ENCODE peak calls at places on chromosomes 12 and 14, in ten cellular contexts. M, T, Z, D, C, N, Q, J, F and O are unnamed samples. For H3K9me3, the result is how much of the 10 kb centered on the place peaks cover.

GRCh38 chr14:102034301-102034700 is 52.5 kb downstream of the HSP90AA1 start:
- DNase-seq in M (no peak), T (no peak), Z (no peak), D (no peak), C (no peak), N (no peak), Q (no peak), J (no peak), F (no peak), O (no peak)

GRCh38 chr14:59529189-59529588 is 44.9 kb downstream of the JKAMP start:
- DNase-seq in M (no peak), T (no peak), Z (no peak), D (no peak), C (no peak), N (no peak), Q (no peak), J (no peak), F (no peak), O (no peak)

GRCh38 chr12:27615331-27615891 is 80.8 kb upstream of the REP15 start:
- DNase-seq in M (no peak), T (no peak), Z (no peak), D (no peak), C (no peak), N (no peak), Q (no peak), J (no peak), F (no peak), O (no peak)

GRCh38 chr12:24582954-24583601 is 365.8 kb downstream of the BCAT1 start:
- DNase-seq in M (no peak), T (no peak), Z (no peak), D (no peak), C (no peak), N (no peak), Q (no peak), J (no peak), F (no peak), O (no peak)

GRCh38 chr14:100149789-100150611 is 9.4 kb downstream of the DEGS2 start:
- DNase-seq in M (no peak), T (no peak), Z (no peak), D (peak), C (no peak), N (no peak), Q (peak), J (no peak), F (peak), O (no peak)

GRCh38 chr12:45234134-45234865 is 18.4 kb downstream of the ANO6 start:
- DNase-seq in M (no peak), T (peak), Z (peak), D (no peak), C (peak), N (peak), Q (peak), J (peak), F (peak), O (no peak)

GRCh38 chr12:1611775-1612174 is 17.3 kb upstream of the WNT5B start:
- DNase-seq in M (no peak), T (no peak), Z (no peak), D (no peak), C (no peak), N (no peak), Q (no peak), J (peak), F (no peak), O (no peak)

GRCh38 chr14:102523200-102524025 is 13.8 kb upstream of the ANKRD9 start:
- DNase-seq in M (no peak), T (no peak), Z (no peak), D (no peak), C (no peak), N (no peak), Q (no peak), J (no peak), F (no peak), O (no peak)

GRCh38 chr12:85633491-85633890 is 202.7 kb downstream of the RASSF9 start:
- DNase-seq in M (no peak), T (no peak), Z (no peak), D (no peak), C (no peak), N (no peak), Q (no peak), J (no peak), F (no peak), O (no peak)

GRCh38 chr12:308511-308910 is 45.9 kb upstream of the SLC6A13 start:
- DNase-seq in M (no peak), T (no peak), Z (no peak), D (no peak), C (no peak), N (no peak), Q (no peak), J (no peak), F (no peak), O (no peak)

GRCh38 chr12:104630230-104630670 is 173.5 kb downstream of the CHST11 start:
- DNase-seq in M (no peak), T (no peak), Z (no peak), D (no peak), C (no peak), N (no peak), Q (no peak), J (no peak), F (no peak), O (no peak)

GRCh38 chr12:103172447-103173112 is 215.1 kb downstream of the ASCL1 start:
- DNase-seq in M (no peak), T (no peak), Z (no peak), D (no peak), C (no peak), N (no peak), Q (no peak), J (no peak), F (no peak), O (no peak)

GRCh38 chr14:32256606-32257005 is 53.5 kb upstream of the RNU6-8 start:
- DNase-seq in M (no peak), T (no peak), Z (no peak), D (no peak), C (no peak), N (no peak), Q (no peak), J (no peak), F (no peak), O (no peak)

GRCh38 chr14:99093532-99094517 is 178.2 kb downstream of the BCL11B start:
- DNase-seq in M (no peak), T (no peak), Z (no peak), D (no peak), C (no peak), N (no peak), Q (no peak), J (no peak), F (no peak), O (no peak)

GRCh38 chr12:58877243-58877743 is 43.0 kb downstream of the LRIG3 start:
- DNase-seq in M (no peak), T (no peak), Z (no peak), D (peak), C (no peak), N (no peak), Q (no peak), J (peak), F (peak), O (no peak)

GRCh38 chr12:52241205-52241842 is 8.3 kb downstream of the KRT7 start:
- DNase-seq in M (no peak), T (no peak), Z (no peak), D (no peak), C (no peak), N (no peak), Q (peak), J (no peak), F (no peak), O (peak)

GRCh38 chr14:105486333-105486973 is at the start of gene CRIP1:
- DNase-seq in M (no peak), T (no peak), Z (no peak), D (peak), C (no peak), N (no peak), Q (no peak), J (no peak), F (no peak), O (no peak)

GRCh38 chr12:69189378-69189978 is 49.9 kb upstream of the CPSF6 start:
- DNase-seq in M (peak), T (no peak), Z (no peak), D (no peak), C (no peak), N (no peak), Q (no peak), J (no peak), F (no peak), O (no peak)

GRCh38 chr12:126454581-126454980 is 1389.3 kb downstream of the AACS start:
- DNase-seq in M (no peak), T (no peak), Z (no peak), D (no peak), C (no peak), N (no peak), Q (no peak), J (no peak), F (peak), O (no peak)

GRCh38 chr14:57066887-57067513 is 201.7 kb downstream of the EXOC5 start:
- DNase-seq in M (peak), T (peak), Z (no peak), D (peak), C (peak), N (peak), Q (peak), J (peak), F (peak), O (no peak)

GRCh38 chr12:4679711-4680110 is 30.8 kb downstream of the NDUFA9 start:
- DNase-seq in M (no peak), T (no peak), Z (no peak), D (no peak), C (no peak), N (no peak), Q (no peak), J (no peak), F (no peak), O (no peak)

GRCh38 chr14:49770212-49770817 is 2.4 kb downstream of the KLHDC2 start:
- DNase-seq in M (no peak), T (no peak), Z (no peak), D (peak), C (no peak), N (no peak), Q (no peak), J (no peak), F (peak), O (no peak)

GRCh38 chr12:96392397-96392796 is 7.8 kb downstream of the CDK17 start:
- DNase-seq in M (no peak), T (no peak), Z (no peak), D (no peak), C (no peak), N (no peak), Q (no peak), J (no peak), F (no peak), O (no peak)

GRCh38 chr14:75972729-75973480 is 8.9 kb downstream of the TGFB3 start:
- DNase-seq in M (no peak), T (no peak), Z (no peak), D (no peak), C (no peak), N (no peak), Q (peak), J (no peak), F (no peak), O (no peak)

GRCh38 chr12:80625901-80626300 is 81.5 kb upstream of the MYF6 start:
- DNase-seq in M (no peak), T (no peak), Z (no peak), D (no peak), C (no peak), N (no peak), Q (no peak), J (no peak), F (no peak), O (no peak)

GRCh38 chr12:92717202-92717601 is 14.4 kb downstream of the PLEKHG7 start:
- DNase-seq in M (peak), T (no peak), Z (no peak), D (no peak), C (no peak), N (peak), Q (peak), J (peak), F (no peak), O (no peak)

GRCh38 chr12:71447691-71448660 is 8.4 kb downstream of the LGR5 start:
- DNase-seq in M (no peak), T (no peak), Z (no peak), D (no peak), C (no peak), N (no peak), Q (no peak), J (no peak), F (no peak), O (no peak)

GRCh38 chr12:58321414-58321813 is 380.0 kb downstream of the ATP23 start:
- DNase-seq in M (no peak), T (no peak), Z (no peak), D (no peak), C (no peak), N (no peak), Q (no peak), J (no peak), F (no peak), O (no peak)

GRCh38 chr14:26281280-26281998 is 316.4 kb downstream of the NOVA1 start:
- DNase-seq in M (no peak), T (no peak), Z (no peak), D (no peak), C (no peak), N (no peak), Q (no peak), J (peak), F (no peak), O (no peak)

GRCh38 chr12:79934309-79935020 is 432 bp downstream of the PPP1R12A start:
- DNase-seq in M (peak), T (no peak), Z (no peak), D (no peak), C (peak), N (peak), Q (peak), J (no peak), F (no peak), O (peak)

GRCh38 chr12:30219047-30219446 is 435.3 kb upstream of the TMTC1 start:
- DNase-seq in M (no peak), T (no peak), Z (no peak), D (no peak), C (no peak), N (no peak), Q (no peak), J (peak), F (no peak), O (no peak)

GRCh38 chr12:10388611-10389010 is 1.2 kb downstream of the KLRK1 start:
- DNase-seq in M (no peak), T (no peak), Z (no peak), D (no peak), C (no peak), N (no peak), Q (no peak), J (no peak), F (no peak), O (no peak)

GRCh38 chr14:46717211-46717610 is 65.6 kb upstream of the RPL10L start:
- DNase-seq in M (no peak), T (no peak), Z (no peak), D (no peak), C (no peak), N (no peak), Q (no peak), J (no peak), F (no peak), O (no peak)

GRCh38 chr12:76569685-76570604 is 10.4 kb upstream of the OSBPL8 start:
- DNase-seq in M (no peak), T (no peak), Z (no peak), D (no peak), C (no peak), N (no peak), Q (no peak), J (no peak), F (no peak), O (no peak)

GRCh38 chr14:104299993-104300761 is 161.8 kb downstream of the KIF26A start:
- DNase-seq in M (no peak), T (peak), Z (peak), D (no peak), C (peak), N (no peak), Q (peak), J (no peak), F (no peak), O (no peak)

GRCh38 chr14:104303705-104304425 is 165.5 kb downstream of the KIF26A start:
- DNase-seq in M (no peak), T (peak), Z (no peak), D (no peak), C (peak), N (no peak), Q (no peak), J (no peak), F (no peak), O (no peak)

GRCh38 chr14:104304451-104305351 is 166.3 kb downstream of the KIF26A start:
- DNase-seq in M (no peak), T (peak), Z (peak), D (no peak), C (peak), N (no peak), Q (no peak), J (no peak), F (no peak), O (peak)

GRCh38 chr14:104301731-104302460 is 163.5 kb downstream of the KIF26A start:
- DNase-seq in M (no peak), T (peak), Z (no peak), D (no peak), C (peak), N (no peak), Q (no peak), J (no peak), F (no peak), O (no peak)

GRCh38 chr14:104302794-104303405 is 164.5 kb downstream of the KIF26A start:
- DNase-seq in M (no peak), T (peak), Z (no peak), D (no peak), C (peak), N (no peak), Q (no peak), J (no peak), F (no peak), O (no peak)
- H3K9me3 ChIP-seq in M (under half), T (under half), Z (under half), D (under half), C (under half), N (under half), Q (under half), J (under half), F (under half), O (under half)

GRCh38 chr12:56723352-56723751 is 1.7 kb downstream of the NACA start:
- DNase-seq in M (no peak), T (no peak), Z (no peak), D (no peak), C (no peak), N (no peak), Q (no peak), J (no peak), F (no peak), O (no peak)
- H3K27ac ChIP-seq in M (peak), T (peak), Z (peak), D (peak), C (no peak), N (no peak), Q (no peak), J (peak), F (peak), O (peak)

DNA sequence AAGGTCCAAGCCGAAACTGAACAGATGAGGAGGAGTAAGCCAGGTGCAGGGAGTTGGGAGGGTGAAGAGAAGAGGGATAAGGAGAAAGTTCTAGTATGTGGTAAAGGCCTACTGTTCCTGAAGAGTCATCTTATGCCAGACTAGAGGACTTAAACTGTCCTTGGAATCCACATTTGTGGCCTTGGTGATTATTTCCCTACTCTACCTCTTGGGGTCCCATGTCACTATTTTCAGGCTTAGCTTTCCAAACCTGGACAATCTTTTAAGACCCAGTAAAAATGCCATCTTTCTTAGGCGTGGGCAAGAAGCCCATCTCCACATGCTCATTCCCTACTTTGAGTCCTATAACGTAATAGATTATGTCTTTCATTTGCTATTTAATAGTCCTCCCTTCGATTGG is 40.1 kb upstream of the CRY1 start:
- DNase-seq in M (no peak), T (no peak), Z (no peak), D (no peak), C (no peak), N (no peak), Q (no peak), J (no peak), F (no peak), O (no peak)
- TF ChIP-seq CTCF in M (no peak), T (no peak), Z (no peak), D (no peak), C (no peak), N (no peak), Q (no peak), J (no peak), F (no peak), O (no peak)

DNA sequence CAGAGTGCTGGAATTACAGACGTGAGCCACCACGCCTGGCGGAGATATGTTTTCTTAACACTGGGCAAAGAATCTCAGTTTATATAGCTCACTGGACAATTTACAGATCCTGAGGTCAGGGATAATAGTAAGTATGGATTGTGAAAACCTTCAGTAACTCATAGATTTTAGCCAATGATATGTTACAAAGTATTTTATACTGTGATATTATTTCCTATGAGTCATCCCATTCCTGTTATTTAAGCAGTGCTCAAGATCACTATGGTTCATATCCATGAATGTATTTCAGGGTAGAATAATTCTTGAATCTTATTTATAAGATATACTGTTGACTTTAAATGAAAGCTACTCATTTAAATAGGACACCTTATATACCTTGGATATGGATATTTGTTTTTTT is 107.2 kb downstream of the RAD51B start:
- DNase-seq in M (no peak), T (no peak), Z (no peak), D (no peak), C (no peak), N (no peak), Q (no peak), J (no peak), F (no peak), O (no peak)
- H3K9me3 ChIP-seq in M (under half), T (under half), Z (under half), D (under half), C (under half), N (under half), Q (under half), J (under half), F (under half), O (half or more)

GRCh38 chr14:22748188-22748587 is 18.3 kb upstream of the OXA1L start:
- DNase-seq in M (no peak), T (no peak), Z (no peak), D (no peak), C (no peak), N (no peak), Q (no peak), J (no peak), F (no peak), O (no peak)
- H3K27ac ChIP-seq in M (peak), T (peak), Z (no peak), D (no peak), C (no peak), N (no peak), Q (no peak), J (no peak), F (no peak), O (peak)

DNA sequence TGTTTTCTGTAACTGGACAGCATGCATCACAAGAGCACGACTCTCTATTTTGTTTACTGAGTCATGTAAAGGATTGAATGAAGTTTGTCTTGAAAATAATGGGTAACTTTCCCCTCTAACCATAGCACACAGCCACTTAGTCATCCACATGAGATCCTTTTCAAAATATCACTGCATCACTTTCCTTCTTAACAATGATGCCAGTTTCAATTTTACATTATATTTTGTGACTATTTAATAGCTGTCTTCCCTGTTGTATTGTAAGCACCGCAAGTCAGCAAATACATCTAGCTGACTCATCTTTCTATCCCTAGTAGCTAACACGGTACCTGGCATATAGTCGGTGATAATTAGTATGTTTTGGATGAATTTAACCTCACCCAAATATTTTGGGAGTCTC is 83.3 kb upstream of the PPM1H start:
- DNase-seq in M (no peak), T (no peak), Z (no peak), D (no peak), C (no peak), N (no peak), Q (no peak), J (no peak), F (no peak), O (no peak)
- TF ChIP-seq CTCF in M (no peak), T (no peak), Z (no peak), D (no peak), C (no peak), N (no peak), Q (no peak), J (no peak), F (no peak), O (no peak)

GRCh38 chr12:14275111-14275510 is 90.4 kb upstream of the ATF7IP start:
- DNase-seq in M (no peak), T (no peak), Z (no peak), D (no peak), C (no peak), N (no peak), Q (no peak), J (no peak), F (no peak), O (no peak)

GRCh38 chr12:14270392-14270791 is 95.1 kb upstream of the ATF7IP start:
- DNase-seq in M (no peak), T (no peak), Z (no peak), D (no peak), C (no peak), N (no peak), Q (no peak), J (no peak), F (no peak), O (no peak)

GRCh38 chr12:14272954-14273910 is 92.2 kb upstream of the ATF7IP start:
- DNase-seq in M (peak), T (no peak), Z (no peak), D (no peak), C (no peak), N (no peak), Q (no peak), J (peak), F (peak), O (no peak)

GRCh38 chr12:14275886-14276285 is 89.6 kb upstream of the ATF7IP start:
- DNase-seq in M (no peak), T (no peak), Z (no peak), D (no peak), C (no peak), N (no peak), Q (no peak), J (no peak), F (no peak), O (no peak)

GRCh38 chr12:14273911-14274306 is 91.6 kb upstream of the ATF7IP start:
- DNase-seq in M (peak), T (no peak), Z (no peak), D (no peak), C (no peak), N (no peak), Q (no peak), J (no peak), F (no peak), O (no peak)
- H3K9me3 ChIP-seq in M (under half), T (under half), Z (under half), D (under half), C (under half), N (under half), Q (under half), J (under half), F (under half), O (under half)